ENCODE peak calls at places on chromosomes 5 and 9, in nine cellular contexts. D, F, Y, J, A, E, N, X and T are unnamed samples.
A peak's percentile ranks its signal among the peaks of the same experiment; 100 is the strongest.

GRCh38 chr5:32506251-32506661 is 61.7 kb upstream of the ZFR start:
- DNase-seq in D (no peak), F (no peak), Y (peak; percentile 36), J (no peak), A (no peak), E (no peak), N (no peak), X (no peak), T (no peak)

GRCh38 chr5:95565280-95565920 is 10.5 kb downstream of the ARSK start:
- DNase-seq in D (peak; percentile 60), F (no peak), Y (no peak), J (no peak), A (no peak), E (no peak), N (no peak), X (no peak), T (no peak)

GRCh38 chr9:104743377-104743985 is 4.0 kb upstream of the NIPSNAP3A start:
- DNase-seq in D (peak; percentile 50), F (peak; percentile 33), Y (peak; percentile 25), J (no peak), A (peak; percentile 21), E (no peak), N (no peak), X (no peak), T (peak; percentile 71)

GRCh38 chr5:38148021-38148625 is 110.2 kb upstream of the EGFLAM start:
- DNase-seq in D (no peak), F (no peak), Y (no peak), J (no peak), A (no peak), E (no peak), N (no peak), X (no peak), T (no peak)

GRCh38 chr5:99949969-99950524 is 585.1 kb upstream of the FAM174A start:
- DNase-seq in D (no peak), F (no peak), Y (no peak), J (no peak), A (no peak), E (no peak), N (no peak), X (no peak), T (no peak)

GRCh38 chr9:3200331-3200774 is 325.4 kb downstream of the RFX3 start:
- DNase-seq in D (peak; percentile 46), F (no peak), Y (no peak), J (no peak), A (no peak), E (no peak), N (no peak), X (no peak), T (no peak)

GRCh38 chr5:120528609-120529008 is 64.5 kb downstream of the PRR16 start:
- DNase-seq in D (no peak), F (no peak), Y (no peak), J (no peak), A (no peak), E (no peak), N (no peak), X (no peak), T (no peak)

GRCh38 chr9:138119202-138120027 is 241.8 kb downstream of the CACNA1B start:
- DNase-seq in D (no peak), F (no peak), Y (no peak), J (no peak), A (no peak), E (no peak), N (no peak), X (peak; percentile 46), T (no peak)

GRCh38 chr9:89078860-89079259 is 87.6 kb downstream of the S1PR3 start:
- DNase-seq in D (peak; percentile 64), F (no peak), Y (no peak), J (no peak), A (no peak), E (no peak), N (no peak), X (no peak), T (no peak)

GRCh38 chr5:141434006-141434405 is 3.7 kb downstream of the PCDHGA12 start:
- DNase-seq in D (peak; percentile 18), F (no peak), Y (no peak), J (no peak), A (no peak), E (no peak), N (no peak), X (no peak), T (no peak)

GRCh38 chr5:141431286-141431685 is 979 bp downstream of the PCDHGA12 start:
- DNase-seq in D (peak; percentile 46), F (no peak), Y (no peak), J (no peak), A (no peak), E (no peak), N (no peak), X (no peak), T (no peak)

GRCh38 chr5:141427783-141428426 is 2.4 kb upstream of the PCDHGA12 start:
- DNase-seq in D (no peak), F (no peak), Y (no peak), J (no peak), A (no peak), E (no peak), N (no peak), X (peak; percentile 53), T (no peak)

DNA sequence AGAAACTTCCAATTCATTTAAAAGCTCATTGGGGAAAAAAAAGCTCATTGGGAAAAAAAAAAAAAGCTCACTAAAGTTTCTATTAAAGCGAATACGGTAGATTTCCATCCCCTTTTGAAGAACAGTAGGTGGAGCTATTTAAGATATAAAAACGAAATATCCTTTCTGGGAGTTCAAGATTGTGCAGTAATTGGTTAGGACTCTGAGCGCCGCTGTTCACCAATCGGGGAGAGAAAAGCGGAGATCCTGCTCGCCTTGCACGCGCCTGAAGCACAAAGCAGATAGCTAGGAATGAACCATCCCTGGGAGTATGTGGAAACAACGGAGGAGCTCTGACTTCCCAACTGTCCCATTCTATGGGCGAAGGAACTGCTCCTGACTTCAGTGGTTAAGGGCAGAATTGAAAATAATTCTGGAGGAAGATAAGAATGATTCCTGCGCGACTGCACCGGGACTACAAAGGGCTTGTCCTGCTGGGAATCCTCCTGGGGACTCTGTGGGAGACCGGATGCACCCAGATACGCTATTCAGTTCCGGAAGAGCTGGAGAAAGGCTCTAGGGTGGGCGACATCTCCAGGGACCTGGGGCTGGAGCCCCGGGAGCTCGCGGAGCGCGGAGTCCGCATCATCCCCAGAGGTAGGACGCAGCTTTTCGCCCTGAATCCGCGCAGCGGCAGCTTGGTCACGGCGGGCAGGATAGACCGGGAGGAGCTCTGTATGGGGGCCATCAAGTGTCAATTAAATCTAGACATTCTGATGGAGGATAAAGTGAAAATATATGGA is at the start of gene PCDHGA12:
- DNase-seq in D (peak; percentile 82), F (no peak), Y (no peak), J (no peak), A (no peak), E (no peak), N (no peak), X (no peak), T (peak; percentile 2)
- H3K9me3 ChIP-seq in D (peaks cover 8% of the 10 kb centered on the region), F (peaks cover 6% of the 10 kb centered on the region), Y (peaks cover 3% of the 10 kb centered on the region), J (peaks cover 23% of the 10 kb centered on the region), A (peaks cover 65% of the 10 kb centered on the region), E (peaks cover 100% of the 10 kb centered on the region), N (peaks cover 99% of the 10 kb centered on the region), X (peaks cover 99% of the 10 kb centered on the region), T (peaks cover 2% of the 10 kb centered on the region)

GRCh38 chr5:141799507-141800167 is 78.6 kb downstream of the PCDH1 start:
- DNase-seq in D (no peak), F (no peak), Y (no peak), J (no peak), A (no peak), E (no peak), N (no peak), X (no peak), T (no peak)
- H3K9me3 ChIP-seq in D (no peaks in the 10 kb centered on the region), F (no peaks in the 10 kb centered on the region), Y (no peaks in the 10 kb centered on the region), J (no peaks in the 10 kb centered on the region), A (no peaks in the 10 kb centered on the region), E (no peaks in the 10 kb centered on the region), N (no peaks in the 10 kb centered on the region), X (no peaks in the 10 kb centered on the region), T (no peaks in the 10 kb centered on the region)

GRCh38 chr9:120507936-120508510 is 71.9 kb downstream of the CDK5RAP2 start:
- DNase-seq in D (peak; percentile 41), F (no peak), Y (no peak), J (no peak), A (no peak), E (no peak), N (no peak), X (no peak), T (no peak)
- H3K9me3 ChIP-seq in D (no peaks in the 10 kb centered on the region), F (peaks cover 5% of the 10 kb centered on the region), Y (peaks cover 12% of the 10 kb centered on the region), J (no peaks in the 10 kb centered on the region), A (no peaks in the 10 kb centered on the region), E (peaks cover 7% of the 10 kb centered on the region), N (peaks cover 19% of the 10 kb centered on the region), X (peaks cover 29% of the 10 kb centered on the region), T (no peaks in the 10 kb centered on the region)

GRCh38 chr5:178984145-178985072 is 10.7 kb downstream of the GRM6 start:
- DNase-seq in D (no peak), F (peak; percentile 83), Y (no peak), J (no peak), A (no peak), E (no peak), N (no peak), X (no peak), T (no peak)

GRCh38 chr5:178981381-178981780 is 13.7 kb downstream of the GRM6 start:
- DNase-seq in D (no peak), F (no peak), Y (no peak), J (no peak), A (no peak), E (no peak), N (no peak), X (no peak), T (no peak)

GRCh38 chr5:178986326-178986960 is 8.7 kb downstream of the GRM6 start:
- DNase-seq in D (no peak), F (no peak), Y (no peak), J (no peak), A (no peak), E (no peak), N (no peak), X (no peak), T (no peak)

GRCh38 chr5:178983728-178984127 is 11.4 kb downstream of the GRM6 start:
- DNase-seq in D (no peak), F (no peak), Y (no peak), J (no peak), A (no peak), E (no peak), N (no peak), X (no peak), T (no peak)

DNA sequence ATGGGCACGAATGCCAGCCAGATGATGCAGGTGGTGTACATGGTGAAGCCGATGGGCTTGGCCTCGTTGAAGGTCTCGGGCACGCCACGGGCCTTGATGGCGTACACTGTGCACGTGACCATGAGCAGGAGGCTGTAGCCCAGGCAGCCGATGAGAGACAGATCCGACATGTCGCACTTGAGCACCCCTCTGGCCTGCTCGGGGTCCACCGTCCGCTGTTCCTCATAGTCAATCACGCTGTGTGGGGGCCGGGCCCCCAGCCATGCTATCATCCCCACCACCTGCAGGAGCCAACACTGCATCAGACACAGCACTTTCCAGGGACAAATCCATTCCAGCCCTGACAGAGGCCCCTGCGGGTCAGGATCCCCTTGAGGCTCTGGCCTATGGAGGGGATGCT is 12.2 kb downstream of the GRM6 start:
- DNase-seq in D (no peak), F (no peak), Y (no peak), J (no peak), A (no peak), E (no peak), N (no peak), X (no peak), T (no peak)
- H3K9me3 ChIP-seq in D (no peaks in the 10 kb centered on the region), F (no peaks in the 10 kb centered on the region), Y (no peaks in the 10 kb centered on the region), J (peaks cover 85% of the 10 kb centered on the region), A (peaks cover 83% of the 10 kb centered on the region), E (peaks cover 97% of the 10 kb centered on the region), N (peaks cover 93% of the 10 kb centered on the region), X (peaks cover 95% of the 10 kb centered on the region), T (peaks cover 6% of the 10 kb centered on the region)